ENCODE peak calls at places on chromosomes 16 and 17, in five cellular contexts. A is naive thymus-derived CD4-positive, alpha-beta T cell; Z is RPMI8226; H is CD8-positive, alpha-beta T cell; S is HT1080. P is an unnamed sample.
A peak's percentile ranks its signal among the peaks of the same experiment; 100 is the strongest.

GRCh38 chr17:72976971-72977767 is 115.3 kb downstream of the SLC39A11 start:
- DNase-seq in Z (peak; percentile 5), A (no peak), S (peak; percentile 82), H (no peak), P (peak; percentile 94)

GRCh38 chr17:29909604-29910003 is 20.4 kb downstream of the SSH2 start:
- DNase-seq in S (peak; percentile 25), H (no peak), A (no peak), Z (no peak), P (peak; percentile 35)

GRCh38 chr17:62696256-62696655 is 68.8 kb downstream of the MRC2 start:
- DNase-seq in Z (no peak), S (no peak), H (no peak), A (no peak), P (no peak)

GRCh38 chr17:75105269-75106080 is 4.3 kb upstream of the ARMC7 start:
- DNase-seq in H (peak; percentile 18), Z (peak; percentile 84), A (no peak), S (no peak), P (no peak)

GRCh38 chr17:78176548-78177025 is 8.2 kb downstream of the SYNGR2 start:
- DNase-seq in Z (peak; percentile 58), H (peak; percentile 79), S (peak; percentile 32), A (peak; percentile 79), P (no peak)

GRCh38 chr16:57536306-57537193 is at the start of gene CCDC102A:
- DNase-seq in S (peak; percentile 18), Z (peak; percentile 68), H (peak; percentile 54), A (peak; percentile 84), P (no peak)

GRCh38 chr17:50637829-50638571 is 3.3 kb downstream of the ABCC3 start:
- DNase-seq in S (no peak), H (no peak), Z (no peak), A (no peak), P (no peak)

GRCh38 chr17:13619462-13619861 is 17.7 kb upstream of the HS3ST3A1 start:
- DNase-seq in Z (no peak), H (no peak), A (no peak), S (no peak), P (no peak)

GRCh38 chr16:85994492-85995433 is 95.8 kb downstream of the IRF8 start:
- DNase-seq in H (no peak), S (no peak), A (no peak), Z (no peak), P (no peak)

GRCh38 chr17:76515291-76515949 is 14.2 kb upstream of the RHBDF2 start:
- DNase-seq in H (peak; percentile 84), Z (peak; percentile 37), A (peak; percentile 93), S (peak; percentile 76), P (peak; percentile 99)

GRCh38 chr16:81041696-81042095 is 6.1 kb downstream of the ATMIN start:
- DNase-seq in A (no peak), H (no peak), Z (no peak), S (no peak), P (no peak)

GRCh38 chr17:7018331-7018964 is 4.4 kb upstream of the BCL6B start:
- DNase-seq in A (no peak), Z (no peak), H (no peak), S (no peak), P (no peak)

GRCh38 chr16:62256406-62256805 is 220.2 kb upstream of the CDH8 start:
- DNase-seq in Z (peak; percentile 5), A (no peak), H (no peak), S (no peak), P (no peak)

GRCh38 chr16:54927125-54928015 is 3.3 kb upstream of the IRX5 start:
- DNase-seq in A (no peak), Z (peak; percentile 35), H (no peak), S (no peak), P (no peak)

GRCh38 chr16:66616592-66616991 is 12.1 kb downstream of the CMTM3 start:
- DNase-seq in A (no peak), Z (no peak), S (no peak), H (no peak), P (peak; percentile 70)

GRCh38 chr16:72149676-72150464 is 22.1 kb downstream of the PMFBP1 start:
- DNase-seq in Z (no peak), H (no peak), S (peak; percentile 19), A (no peak), P (no peak)

GRCh38 chr17:7233701-7234099 is 617 bp downstream of the DVL2 start:
- DNase-seq in H (no peak), S (no peak), Z (no peak), A (no peak), P (no peak)

GRCh38 chr16:69340095-69340644 is 598 bp downstream of the NIP7 start:
- DNase-seq in H (no peak), Z (peak; percentile 35), A (no peak), S (no peak), P (no peak)

GRCh38 chr17:59154335-59154720 is 658 bp downstream of the SKA2 start:
- DNase-seq in Z (peak; percentile 49), A (no peak), H (peak; percentile 16), S (peak; percentile 58), P (peak; percentile 30)